ENCODE peak calls at places on chromosomes 6 and 20, in six cellular contexts. X is ovary, S is GM13976, I is GM04504, P is coronary artery, H is stromal cell of bone marrow. T is an unnamed sample.
A peak's percentile ranks its signal among the peaks of the same experiment; 100 is the strongest.

GRCh38 chr20:62143118-62143975 is at the start of the genes PSMA7 and SS18L1:
- DNase-seq in X (peak; percentile 83), S (peak; percentile 95), I (peak; percentile 77), P (peak; percentile 90), H (peak; percentile 77), T (peak; percentile 95)

GRCh38 chr20:38414769-38415450 is 20.2 kb downstream of the SNHG17 start:
- DNase-seq in X (no peak), S (no peak), I (no peak), P (peak; percentile 19), H (no peak), T (no peak)

GRCh38 chr6:29792123-29793035 is 35.2 kb upstream of the HLA-G start:
- DNase-seq in X (peak; percentile 41), S (peak; percentile 82), I (no peak), P (no peak), H (peak; percentile 38), T (peak; percentile 90)

GRCh38 chr6:138107752-138108592 is 753 bp upstream of the PERP start:
- DNase-seq in X (no peak), S (peak; percentile 44), I (no peak), P (no peak), H (no peak), T (peak; percentile 16)

GRCh38 chr6:157235600-157236039 is 87.7 kb downstream of the TMEM242 start:
- DNase-seq in X (peak; percentile 67), S (peak; percentile 71), I (no peak), P (peak; percentile 86), H (no peak), T (peak; percentile 85)

GRCh38 chr6:137767465-137767864 is 99.6 kb upstream of the TNFAIP3 start:
- DNase-seq in X (no peak), S (no peak), I (no peak), P (no peak), H (no peak), T (no peak)

GRCh38 chr6:35511980-35512379 is 716 bp downstream of the TULP1 start:
- DNase-seq in X (no peak), S (no peak), I (no peak), P (no peak), H (no peak), T (no peak)

GRCh38 chr6:100134703-100135102 is 140.7 kb upstream of the MCHR2 start:
- DNase-seq in X (no peak), S (no peak), I (no peak), P (no peak), H (no peak), T (no peak)

GRCh38 chr6:113397229-113397628 is 459.9 kb upstream of the MARCKS start:
- DNase-seq in X (no peak), S (no peak), I (no peak), P (no peak), H (no peak), T (no peak)

GRCh38 chr6:126307859-126308258 is 32.1 kb upstream of the CENPW start:
- DNase-seq in X (no peak), S (no peak), I (peak; percentile 13), P (no peak), H (peak; percentile 38), T (no peak)

GRCh38 chr20:31472395-31473330 is 2.3 kb downstream of the DEFB124 start:
- DNase-seq in X (no peak), S (no peak), I (no peak), P (no peak), H (no peak), T (peak; percentile 78)

GRCh38 chr6:41271901-41272395 is 14.5 kb downstream of the TREM1 start:
- DNase-seq in X (no peak), S (peak; percentile 3), I (no peak), P (no peak), H (no peak), T (peak; percentile 83)

GRCh38 chr6:158595223-158595622 is 35.3 kb downstream of the TMEM181 start:
- DNase-seq in X (no peak), S (no peak), I (no peak), P (no peak), H (no peak), T (no peak)

GRCh38 chr6:130500693-130501092 is 134.9 kb downstream of the TMEM200A start:
- DNase-seq in X (no peak), S (no peak), I (peak; percentile 88), P (no peak), H (peak; percentile 83), T (no peak)

GRCh38 chr6:23077797-23078196 is 508.4 kb downstream of the HDGFL1 start:
- DNase-seq in X (no peak), S (no peak), I (no peak), P (no peak), H (no peak), T (no peak)

GRCh38 chr20:25084616-25085187 is 2.8 kb upstream of the VSX1 start:
- DNase-seq in X (no peak), S (no peak), I (no peak), P (peak; percentile 70), H (no peak), T (no peak)

GRCh38 chr20:35145141-35145564 is 2.0 kb downstream of the EDEM2 start:
- DNase-seq in X (no peak), S (peak; percentile 66), I (no peak), P (no peak), H (peak; percentile 36), T (no peak)

GRCh38 chr20:8145246-8145639 is 13.2 kb downstream of the PLCB1 start:
- DNase-seq in X (no peak), S (no peak), I (no peak), P (no peak), H (no peak), T (no peak)